ENCODE peak calls at places on chromosomes 5 and 9, in four cellular contexts. P is CD8-positive, alpha-beta T cell; O is AG04449; B is tibial artery. J is an unnamed sample.

GRCh38 chr5:1555011-1555807 is 31.4 kb upstream of the LPCAT1 start:
- DNase-seq in P (no peak), O (peak), B (peak), J (no peak)

GRCh38 chr9:87064311-87064710 is 117.0 kb upstream of the GAS1 start:
- DNase-seq in P (no peak), O (no peak), B (no peak), J (no peak)

GRCh38 chr9:121156263-121156731 is 45.4 kb downstream of the RAB14 start:
- DNase-seq in P (no peak), O (peak), B (no peak), J (no peak)

GRCh38 chr5:31478901-31479300 is 53.0 kb downstream of the DROSHA start:
- DNase-seq in P (no peak), O (peak), B (no peak), J (no peak)

GRCh38 chr9:22447607-22448305 is 1.1 kb downstream of the DMRTA1 start:
- DNase-seq in P (no peak), O (no peak), B (no peak), J (no peak)

GRCh38 chr5:154756203-154756870 is 1.2 kb downstream of the LARP1 start:
- DNase-seq in P (peak), O (no peak), B (peak), J (no peak)

GRCh38 chr5:88394531-88395185 is 126.0 kb upstream of the TMEM161B start:
- DNase-seq in P (no peak), O (no peak), B (no peak), J (no peak)

GRCh38 chr9:81592890-81593271 is 96.5 kb downstream of the TLE1 start:
- DNase-seq in P (no peak), O (no peak), B (peak), J (no peak)

GRCh38 chr5:169873642-169874041 is 106.7 kb downstream of the INSYN2B start:
- DNase-seq in P (no peak), O (no peak), B (no peak), J (no peak)

GRCh38 chr5:1116977-1117376 is 5.1 kb upstream of the SLC12A7 start:
- DNase-seq in P (no peak), O (no peak), B (no peak), J (no peak)

GRCh38 chr9:130770679-130771442 is 64.2 kb upstream of the ABL1 start:
- DNase-seq in P (no peak), O (peak), B (no peak), J (no peak)

GRCh38 chr5:174335682-174336364 is 290.3 kb downstream of the NSG2 start:
- DNase-seq in P (no peak), O (peak), B (no peak), J (no peak)

GRCh38 chr9:114231218-114232090 is 76.1 kb downstream of the COL27A1 start:
- DNase-seq in P (no peak), O (no peak), B (no peak), J (no peak)

GRCh38 chr5:8208307-8208706 is 339.4 kb downstream of the MTRR start:
- DNase-seq in P (no peak), O (no peak), B (no peak), J (no peak)

GRCh38 chr5:124726631-124727362 is 19.6 kb downstream of the ZNF608 start:
- DNase-seq in P (no peak), O (no peak), B (no peak), J (no peak)

GRCh38 chr9:130846487-130847305 is 11.6 kb downstream of the ABL1 start:
- DNase-seq in P (no peak), O (no peak), B (peak), J (no peak)

GRCh38 chr5:62536783-62537182 is 41.8 kb upstream of the LRRC70 start:
- DNase-seq in P (no peak), O (no peak), B (no peak), J (no peak)

GRCh38 chr5:52727001-52727400 is 60.7 kb upstream of the ITGA1 start:
- DNase-seq in P (no peak), O (no peak), B (no peak), J (no peak)

GRCh38 chr9:28820741-28821140 is 1247.5 kb upstream of the C9orf72 start:
- DNase-seq in P (no peak), O (no peak), B (no peak), J (no peak)
- TF ChIP-seq CTCF in P (no peak), O (no peak), B (no peak), J (no peak)

DNA sequence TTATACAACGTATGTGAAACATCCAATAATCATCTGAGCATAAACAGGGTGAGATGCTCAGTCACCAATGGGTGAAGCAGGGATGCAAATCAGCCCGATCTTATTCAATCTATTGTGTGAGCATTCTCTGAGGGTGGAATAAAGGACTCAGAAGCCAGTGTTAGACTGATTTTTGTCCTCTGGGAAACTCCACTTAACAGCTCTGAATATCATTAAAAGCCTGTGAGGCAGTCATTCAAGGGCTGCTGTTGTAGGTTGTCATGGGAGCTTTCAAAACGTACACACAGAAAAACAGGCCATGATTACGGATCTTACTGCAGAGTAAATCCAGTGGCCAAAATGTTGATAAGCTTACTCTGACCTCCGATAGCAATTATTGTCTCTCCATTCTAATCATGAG is 266.5 kb upstream of the EFNA5 start:
- DNase-seq in P (no peak), O (no peak), B (no peak), J (no peak)
- TF ChIP-seq CTCF in P (no peak), O (no peak), B (no peak), J (no peak)

DNA sequence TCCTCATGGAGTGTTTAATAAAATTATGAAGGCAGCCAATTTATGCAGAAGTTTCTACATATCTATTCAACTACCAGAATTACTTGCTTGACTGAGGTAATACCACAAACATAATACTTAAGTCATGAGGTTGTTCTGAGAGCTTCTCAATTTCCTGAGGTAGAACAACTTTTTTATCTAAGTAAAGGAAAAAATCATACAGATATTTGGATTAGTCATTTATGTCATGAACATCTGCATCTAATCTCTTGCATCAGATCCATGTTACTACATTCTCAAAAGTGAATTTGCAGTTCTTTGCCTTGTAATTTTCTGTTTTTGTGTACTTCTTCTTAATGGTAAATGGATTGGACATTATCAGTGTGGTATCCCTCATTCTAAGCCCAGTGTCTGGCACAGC is 60.4 kb upstream of the RGMB start:
- DNase-seq in P (no peak), O (no peak), B (no peak), J (no peak)
- TF ChIP-seq CTCF in P (no peak), O (no peak), B (no peak), J (no peak)

DNA sequence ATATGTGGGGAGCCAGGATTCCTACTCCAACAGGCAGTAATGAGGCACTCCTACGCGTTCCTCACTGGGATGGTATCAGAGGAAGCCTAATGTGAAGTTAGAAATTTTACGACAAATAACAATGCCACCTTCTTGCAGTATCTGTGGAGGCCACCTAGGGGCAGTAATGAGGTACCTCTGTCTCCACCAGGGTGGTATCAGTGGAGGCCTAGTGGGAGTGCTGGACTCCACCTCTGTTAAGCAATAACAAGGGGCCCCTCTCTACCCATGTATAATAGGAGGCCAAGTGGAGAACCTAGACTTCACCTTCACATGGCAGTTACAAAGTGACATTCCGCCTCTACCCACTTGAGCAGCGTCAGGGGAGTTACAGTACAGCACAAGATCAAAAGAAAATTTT is 147.9 kb downstream of the PLPPR1 start:
- DNase-seq in P (no peak), O (no peak), B (no peak), J (no peak)
- TF ChIP-seq CTCF in P (no peak), O (no peak), B (no peak), J (no peak)

DNA sequence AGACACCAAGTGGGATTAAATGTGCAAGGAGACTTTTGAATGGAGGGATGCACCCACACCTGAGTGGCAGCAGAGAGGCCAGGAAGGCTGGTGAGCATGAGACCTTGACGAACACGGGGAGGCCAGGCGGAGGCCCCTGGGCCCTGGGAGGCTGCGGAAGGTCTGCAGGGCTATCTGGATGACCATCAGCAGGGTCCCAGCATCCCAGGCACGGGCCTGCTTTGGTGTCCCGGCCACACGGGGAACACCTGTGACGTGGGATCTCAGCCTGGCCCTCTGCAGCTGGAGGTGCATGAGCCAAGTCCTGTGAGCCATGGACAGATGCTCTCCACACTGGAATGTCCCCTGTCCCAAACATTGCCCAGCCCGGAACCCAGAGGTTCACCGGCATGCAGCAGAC is 174.0 kb upstream of the FOXD4L5 start:
- DNase-seq in P (no peak), O (no peak), B (no peak), J (no peak)
- TF ChIP-seq CTCF in P (no peak), O (no peak), B (no peak), J (no peak)

GRCh38 chr5:146390469-146390868 is 51.8 kb downstream of the POU4F3 start:
- DNase-seq in P (no peak), O (no peak), B (no peak), J (no peak)
- TF ChIP-seq CTCF in P (no peak), O (no peak), B (no peak), J (peak)

DNA sequence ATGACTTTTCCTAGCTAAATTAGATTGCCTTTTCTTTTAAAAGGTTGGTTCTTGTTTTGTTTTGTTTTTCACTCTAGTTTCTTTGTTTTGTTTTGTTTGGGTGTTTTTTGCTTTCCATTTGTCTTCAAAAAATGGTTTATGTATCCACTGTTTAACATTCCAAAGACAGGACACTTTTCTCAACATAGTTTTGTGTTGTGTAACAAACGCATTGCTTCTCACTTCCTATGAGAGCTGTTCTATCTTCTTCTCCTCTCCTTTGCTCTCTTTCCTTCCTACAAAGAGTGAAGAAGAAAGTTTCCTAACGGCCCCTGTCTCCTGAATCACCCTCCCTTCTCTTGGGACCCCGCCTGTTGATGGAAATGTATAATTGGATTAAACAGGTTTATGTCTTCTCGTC is 539.7 kb downstream of the ACTL7B start:
- DNase-seq in P (no peak), O (no peak), B (no peak), J (no peak)
- TF ChIP-seq CTCF in P (no peak), O (no peak), B (no peak), J (no peak)

GRCh38 chr5:37724395-37725125 is 115.3 kb downstream of the GDNF start:
- DNase-seq in P (no peak), O (no peak), B (no peak), J (no peak)
- TF ChIP-seq CTCF in P (no peak), O (no peak), B (no peak), J (no peak)

DNA sequence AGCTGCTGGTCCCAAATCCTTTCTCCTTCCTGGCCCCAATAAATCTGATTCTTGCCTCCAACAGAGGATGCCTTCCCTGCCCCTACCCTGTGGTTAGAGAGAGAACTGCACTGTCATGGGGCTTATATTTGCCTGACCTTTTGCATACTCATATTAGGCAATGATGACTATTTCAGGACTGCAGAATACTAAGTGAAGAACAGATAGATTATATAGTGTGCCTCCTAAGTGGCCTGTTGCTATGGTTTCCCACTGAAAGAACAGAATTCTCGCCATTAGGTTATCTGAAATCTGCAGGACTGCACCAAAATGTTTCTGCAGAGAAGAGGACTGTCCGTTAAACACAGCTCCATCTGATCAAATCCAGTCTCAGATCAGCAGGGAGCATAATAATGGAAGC is 87.3 kb upstream of the CCNG1 start:
- DNase-seq in P (no peak), O (no peak), B (no peak), J (no peak)
- TF ChIP-seq CTCF in P (no peak), O (no peak), B (no peak), J (no peak)